ENCODE peak calls at places on chromosomes 16 and 17, in five cellular contexts. Z is WTC11, W is A549, X is K562, F is GM12878. B is an unnamed sample.

GRCh38 chr16:54554581-54554980 is 268.0 kb upstream of the IRX3 start:
- DNase-seq in Z (no peak), W (no peak), X (no peak), F (no peak), B (no peak)

GRCh38 chr16:67407176-67407787 is 9.0 kb downstream of the ZDHHC1 start:
- DNase-seq in Z (no peak), W (no peak), X (no peak), F (no peak), B (no peak)

GRCh38 chr17:382644-383533 is 30.3 kb upstream of the RPH3AL start:
- DNase-seq in Z (peak), W (peak), X (no peak), F (no peak), B (peak)

GRCh38 chr17:6910987-6911603 is 79.6 kb upstream of the TEKT1 start:
- DNase-seq in Z (no peak), W (peak), X (peak), F (no peak), B (peak)

GRCh38 chr17:19248923-19249574 is 11.9 kb downstream of the EPN2 start:
- DNase-seq in Z (no peak), W (no peak), X (peak), F (no peak), B (no peak)

GRCh38 chr17:49787932-49788442 is 494 bp upstream of the KAT7 start:
- DNase-seq in Z (peak), W (no peak), X (no peak), F (no peak), B (no peak)

GRCh38 chr16:47887496-47887895 is 268.3 kb downstream of the ABCC12 start:
- DNase-seq in Z (peak), W (peak), X (no peak), F (no peak), B (no peak)

GRCh38 chr17:35791681-35792350 is 3.6 kb downstream of the MMP28 start:
- DNase-seq in Z (no peak), W (no peak), X (no peak), F (no peak), B (no peak)

GRCh38 chr17:40069751-40070643 is 7.2 kb downstream of the THRA start:
- DNase-seq in Z (no peak), W (peak), X (peak), F (no peak), B (no peak)

GRCh38 chr16:31181102-31181830 is 1.3 kb downstream of the FUS start:
- DNase-seq in Z (peak), W (no peak), X (peak), F (no peak), B (no peak)

GRCh38 chr17:74330446-74330845 is 4.4 kb downstream of the KIF19 start:
- DNase-seq in Z (no peak), W (no peak), X (no peak), F (no peak), B (no peak)

GRCh38 chr16:87216824-87217205 is 100.4 kb downstream of the C16orf95 start:
- DNase-seq in Z (no peak), W (no peak), X (no peak), F (no peak), B (no peak)

GRCh38 chr16:2769675-2770056 is 7.4 kb downstream of the ELOB start:
- DNase-seq in Z (no peak), W (peak), X (no peak), F (no peak), B (no peak)

GRCh38 chr17:74042744-74043486 is 160.6 kb upstream of the RPL38 start:
- DNase-seq in Z (no peak), W (peak), X (no peak), F (no peak), B (peak)

GRCh38 chr16:83609178-83609577 is 198.6 kb upstream of the HSBP1 start:
- DNase-seq in Z (no peak), W (no peak), X (no peak), F (no peak), B (no peak)

GRCh38 chr16:49342336-49343265 is 31.0 kb upstream of the C16orf78 start:
- DNase-seq in Z (no peak), W (no peak), X (no peak), F (no peak), B (no peak)

GRCh38 chr17:29163563-29163962 is 16.6 kb downstream of the MYO18A start:
- DNase-seq in Z (no peak), W (no peak), X (no peak), F (no peak), B (no peak)

GRCh38 chr16:67833035-67833417 is 9.1 kb upstream of the THAP11 start:
- DNase-seq in Z (no peak), W (no peak), X (no peak), F (no peak), B (no peak)

GRCh38 chr16:70437582-70438324 is 1.1 kb downstream of the ST3GAL2 start:
- DNase-seq in Z (no peak), W (no peak), X (no peak), F (no peak), B (no peak)

GRCh38 chr16:4860727-4861342 is 13.6 kb downstream of the UBN1 start:
- DNase-seq in Z (no peak), W (no peak), X (no peak), F (no peak), B (no peak)

GRCh38 chr16:81823111-81823510 is 44.0 kb downstream of the PLCG2 start:
- DNase-seq in Z (peak), W (no peak), X (no peak), F (no peak), B (no peak)

GRCh38 chr17:66040402-66040801 is 151.5 kb downstream of the CEP112 start:
- DNase-seq in Z (peak), W (peak), X (no peak), F (no peak), B (peak)

GRCh38 chr17:30091771-30092170 is 24.8 kb upstream of the NSRP1 start:
- DNase-seq in Z (no peak), W (peak), X (no peak), F (no peak), B (no peak)

GRCh38 chr17:17890773-17891759 is 54.3 kb upstream of the SREBF1 start:
- DNase-seq in Z (peak), W (peak), X (peak), F (no peak), B (peak)

GRCh38 chr17:40451420-40451819 is 8.2 kb downstream of the IGFBP4 start:
- DNase-seq in Z (no peak), W (no peak), X (no peak), F (no peak), B (no peak)

GRCh38 chr16:68785715-68786114 is 48.6 kb downstream of the CDH1 start:
- DNase-seq in Z (no peak), W (no peak), X (no peak), F (no peak), B (no peak)

GRCh38 chr16:88619859-88620655 is 18.3 kb upstream of the IL17C start:
- DNase-seq in Z (no peak), W (no peak), X (no peak), F (no peak), B (no peak)

GRCh38 chr17:10631048-10631700 is 25.9 kb downstream of the MYH3 start:
- DNase-seq in Z (peak), W (peak), X (peak), F (no peak), B (no peak)

GRCh38 chr17:64418506-64419339 is 28.1 kb upstream of the PECAM1 start:
- DNase-seq in Z (no peak), W (peak), X (peak), F (no peak), B (peak)

GRCh38 chr17:34533811-34534527 is 45.4 kb upstream of the TMEM132E start:
- DNase-seq in Z (no peak), W (no peak), X (no peak), F (no peak), B (no peak)

GRCh38 chr17:39673335-39674081 is 5.3 kb downstream of the PNMT start:
- DNase-seq in Z (no peak), W (no peak), X (no peak), F (no peak), B (no peak)

GRCh38 chr17:76261421-76262215 is 3.5 kb upstream of the UBALD2 start:
- DNase-seq in Z (no peak), W (no peak), X (no peak), F (no peak), B (no peak)

GRCh38 chr16:68275611-68276191 is 11.4 kb downstream of the SLC7A6 start:
- DNase-seq in Z (no peak), W (no peak), X (no peak), F (peak), B (peak)

GRCh38 chr17:65559802-65560627 is 1.4 kb downstream of the AXIN2 start:
- DNase-seq in Z (peak), W (no peak), X (no peak), F (no peak), B (peak)

DNA sequence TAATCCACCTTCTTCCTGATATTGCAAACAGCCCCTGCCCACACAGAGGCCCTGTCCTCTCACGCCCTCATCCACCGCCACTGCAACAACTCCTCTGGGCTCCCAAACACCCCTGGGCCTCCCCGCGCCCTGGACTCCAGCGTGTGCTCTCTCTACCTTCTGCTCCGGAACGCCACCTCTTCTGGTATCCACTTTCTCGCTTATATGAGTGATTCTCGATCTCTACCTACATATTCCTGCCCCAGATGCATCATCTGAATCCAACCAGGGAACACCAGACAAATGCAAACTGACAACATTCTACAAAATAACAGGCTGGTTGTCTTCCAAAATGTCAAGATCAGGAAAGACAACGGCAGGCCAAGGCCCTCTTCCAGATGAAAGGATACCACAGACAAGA is 19.0 kb downstream of the CAMKK1 start:
- DNase-seq in Z (no peak), W (no peak), X (no peak), F (no peak), B (no peak)
- TF ChIP-seq ESRRA in Z (no peak), W (no peak), X (no peak), F (no peak), B (no peak)

DNA sequence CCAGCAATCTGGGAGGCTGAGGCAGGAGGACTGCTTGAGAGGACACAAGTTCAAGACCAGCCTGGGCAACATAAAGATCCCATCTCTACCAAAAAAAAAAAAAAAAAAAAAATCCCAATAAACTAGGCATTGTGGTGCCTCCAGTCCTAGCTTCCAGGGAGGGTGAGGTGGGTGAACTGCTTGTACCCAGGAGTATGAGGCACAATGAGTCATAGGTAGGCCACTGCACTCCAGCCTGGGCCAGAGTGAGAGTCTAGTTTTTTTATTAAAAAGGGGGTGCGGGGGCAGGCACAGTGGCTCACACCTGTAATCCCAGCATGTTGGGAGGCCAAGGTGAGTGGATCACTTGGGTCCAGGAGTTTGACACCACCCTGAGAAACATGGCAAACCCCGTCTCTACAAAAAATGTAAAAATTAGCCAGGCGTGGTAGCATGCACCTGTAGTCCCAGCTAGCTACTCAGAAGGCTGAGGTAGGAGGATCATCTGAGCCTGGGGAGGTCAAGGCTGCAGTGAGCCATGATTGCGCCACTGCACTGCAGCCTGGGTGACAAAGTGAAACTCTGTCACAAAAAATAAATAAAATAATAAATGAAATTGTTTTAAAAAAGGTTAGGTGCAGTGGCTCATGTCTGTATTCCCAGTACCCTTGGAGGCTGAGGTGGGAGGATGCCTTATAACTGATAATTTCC is 7.8 kb upstream of the CHST6 start:
- DNase-seq in Z (no peak), W (no peak), X (no peak), F (no peak), B (no peak)
- TF ChIP-seq ESRRA in Z (no peak), W (no peak), X (no peak), F (no peak), B (no peak)

GRCh38 chr17:3801792-3802191 is 804 bp upstream of the ITGAE start:
- DNase-seq in Z (no peak), W (no peak), X (no peak), F (no peak), B (no peak)
- TF ChIP-seq ESRRA in Z (no peak), W (no peak), X (no peak), F (no peak), B (no peak)

GRCh38 chr16:59633996-59634579 is 900.0 kb upstream of the GOT2 start:
- DNase-seq in Z (no peak), W (peak), X (no peak), F (no peak), B (no peak)
- TF ChIP-seq ESRRA in Z (no peak), W (no peak), X (no peak), F (no peak), B (no peak)

GRCh38 chr17:68289473-68289872 is 1.5 kb downstream of the SLC16A6 start:
- DNase-seq in Z (no peak), W (no peak), X (no peak), F (no peak), B (no peak)

GRCh38 chr17:68288375-68288774 is 2.6 kb downstream of the SLC16A6 start:
- DNase-seq in Z (no peak), W (no peak), X (peak), F (peak), B (no peak)

GRCh38 chr17:68289936-68290267 is 1.0 kb downstream of the SLC16A6 start:
- DNase-seq in Z (no peak), W (no peak), X (no peak), F (no peak), B (no peak)

GRCh38 chr17:68290268-68290954 is 516 bp downstream of the SLC16A6 start:
- DNase-seq in Z (peak), W (no peak), X (no peak), F (no peak), B (no peak)

GRCh38 chr17:68288804-68289203 is 2.1 kb downstream of the SLC16A6 start:
- DNase-seq in Z (no peak), W (peak), X (no peak), F (no peak), B (no peak)
- TF ChIP-seq ESRRA in Z (no peak), W (no peak), X (no peak), F (no peak), B (no peak)